ENCODE peak calls at places on chromosomes 2 and 18, in five cellular contexts. One of them, this sample, is unnamed.

GRCh38 chr2:35989040-35989439 is 366.5 kb upstream of the CRIM1 start:
- DNase-seq in HepG2: no peak
- DNase-seq in WTC11: no peak
- DNase-seq in K562: no peak
- DNase-seq in A549: no peak
- DNase-seq in this sample: no peak

GRCh38 chr2:133766164-133766832 is 198.0 kb upstream of the NCKAP5 start:
- DNase-seq in K562: no peak
- DNase-seq in HepG2: no peak
- DNase-seq in A549: no peak
- DNase-seq in WTC11: no peak
- DNase-seq in this sample: no peak

GRCh38 chr2:110667061-110667460 is 10.8 kb downstream of the BUB1 start:
- DNase-seq in HepG2: no peak
- DNase-seq in K562: no peak
- DNase-seq in WTC11: no peak
- DNase-seq in A549: no peak
- DNase-seq in this sample: no peak

GRCh38 chr18:9741821-9742541 is 33.9 kb downstream of the RAB31 start:
- DNase-seq in WTC11: peak
- DNase-seq in K562: no peak
- DNase-seq in A549: peak
- DNase-seq in HepG2: peak
- DNase-seq in this sample: no peak

GRCh38 chr2:16058256-16058655 is 117.9 kb downstream of the MYCN start:
- DNase-seq in K562: no peak
- DNase-seq in A549: no peak
- DNase-seq in WTC11: no peak
- DNase-seq in HepG2: no peak
- DNase-seq in this sample: no peak

GRCh38 chr2:80490964-80491363 is 186.4 kb upstream of the LRRTM1 start:
- DNase-seq in WTC11: no peak
- DNase-seq in A549: no peak
- DNase-seq in HepG2: no peak
- DNase-seq in K562: no peak
- DNase-seq in this sample: no peak

GRCh38 chr2:108924444-108925251 is 64.4 kb downstream of the EDAR start:
- DNase-seq in K562: no peak
- DNase-seq in WTC11: no peak
- DNase-seq in HepG2: no peak
- DNase-seq in A549: no peak
- DNase-seq in this sample: no peak

GRCh38 chr2:236177967-236178909 is 10.1 kb upstream of the GBX2 start:
- DNase-seq in K562: peak
- DNase-seq in HepG2: peak
- DNase-seq in A549: peak
- DNase-seq in WTC11: peak
- DNase-seq in this sample: peak

GRCh38 chr2:60260646-60261296 is 292.7 kb downstream of the BCL11A start:
- DNase-seq in HepG2: no peak
- DNase-seq in K562: no peak
- DNase-seq in A549: peak
- DNase-seq in WTC11: no peak
- DNase-seq in this sample: peak

GRCh38 chr2:195613922-195614321 is 43.1 kb upstream of the SLC39A10 start:
- DNase-seq in WTC11: no peak
- DNase-seq in HepG2: peak
- DNase-seq in A549: peak
- DNase-seq in K562: peak
- DNase-seq in this sample: no peak

GRCh38 chr18:21444465-21445023 is 156.0 kb downstream of the ESCO1 start:
- DNase-seq in HepG2: peak
- DNase-seq in A549: peak
- DNase-seq in K562: peak
- DNase-seq in WTC11: peak
- DNase-seq in this sample: peak

GRCh38 chr2:124296470-124296869 is 271.4 kb downstream of the CNTNAP5 start:
- DNase-seq in A549: no peak
- DNase-seq in HepG2: no peak
- DNase-seq in WTC11: no peak
- DNase-seq in K562: no peak
- DNase-seq in this sample: no peak

GRCh38 chr2:62457555-62457954 is 48.4 kb downstream of the TMEM17 start:
- DNase-seq in WTC11: no peak
- DNase-seq in A549: no peak
- DNase-seq in HepG2: no peak
- DNase-seq in K562: no peak
- DNase-seq in this sample: no peak

GRCh38 chr2:114661926-114662670 is 219.7 kb downstream of the DPP10 start:
- DNase-seq in A549: peak
- DNase-seq in K562: no peak
- DNase-seq in HepG2: no peak
- DNase-seq in WTC11: peak
- DNase-seq in this sample: no peak

GRCh38 chr2:190713476-190713875 is 64.6 kb downstream of the NAB1 start:
- DNase-seq in K562: no peak
- DNase-seq in A549: no peak
- DNase-seq in WTC11: no peak
- DNase-seq in HepG2: no peak
- DNase-seq in this sample: no peak

GRCh38 chr2:151560289-151560688 is 150.6 kb downstream of the RIF1 start:
- DNase-seq in WTC11: no peak
- DNase-seq in K562: no peak
- DNase-seq in HepG2: no peak
- DNase-seq in A549: peak
- DNase-seq in this sample: no peak

GRCh38 chr2:162103443-162104009 is 29.5 kb upstream of the DPP4 start:
- DNase-seq in K562: no peak
- DNase-seq in A549: no peak
- DNase-seq in WTC11: no peak
- DNase-seq in HepG2: no peak
- DNase-seq in this sample: no peak

GRCh38 chr2:158735822-158736580 is 59.1 kb upstream of the DAPL1 start:
- DNase-seq in A549: no peak
- DNase-seq in K562: no peak
- DNase-seq in WTC11: no peak
- DNase-seq in HepG2: peak
- DNase-seq in this sample: no peak

GRCh38 chr2:43174368-43175186 is 51.8 kb downstream of the ZFP36L2 start:
- DNase-seq in WTC11: no peak
- DNase-seq in A549: no peak
- DNase-seq in K562: no peak
- DNase-seq in HepG2: no peak
- DNase-seq in this sample: no peak

GRCh38 chr2:197803033-197803444 is 1.4 kb upstream of the PLCL1 start:
- DNase-seq in HepG2: peak
- DNase-seq in K562: peak
- DNase-seq in WTC11: no peak
- DNase-seq in A549: peak
- DNase-seq in this sample: peak

GRCh38 chr2:221552282-221552681 is 19.8 kb downstream of the EPHA4 start:
- DNase-seq in K562: no peak
- DNase-seq in WTC11: no peak
- DNase-seq in A549: no peak
- DNase-seq in HepG2: no peak
- DNase-seq in this sample: no peak

GRCh38 chr2:173496746-173497145 is 142.1 kb downstream of the CDCA7 start:
- DNase-seq in K562: no peak
- DNase-seq in WTC11: no peak
- DNase-seq in A549: no peak
- DNase-seq in HepG2: no peak
- DNase-seq in this sample: no peak

GRCh38 chr2:46392561-46393351 is 86.6 kb upstream of the TMEM247 start:
- DNase-seq in HepG2: no peak
- DNase-seq in K562: no peak
- DNase-seq in A549: no peak
- DNase-seq in WTC11: no peak
- DNase-seq in this sample: no peak

GRCh38 chr2:43269706-43270105 is 43.3 kb upstream of the ZFP36L2 start:
- DNase-seq in WTC11: no peak
- DNase-seq in K562: no peak
- DNase-seq in HepG2: no peak
- DNase-seq in A549: no peak
- DNase-seq in this sample: no peak

GRCh38 chr2:44118257-44118656 is 50.4 kb upstream of the PPM1B start:
- DNase-seq in K562: peak
- DNase-seq in WTC11: no peak
- DNase-seq in HepG2: no peak
- DNase-seq in A549: no peak
- DNase-seq in this sample: no peak

GRCh38 chr2:232437130-232437620 is 18.8 kb upstream of the ALPI start:
- DNase-seq in WTC11: no peak
- DNase-seq in A549: no peak
- DNase-seq in HepG2: no peak
- DNase-seq in K562: no peak
- DNase-seq in this sample: no peak

GRCh38 chr2:216222650-216223352 is 113.7 kb downstream of the XRCC5 start:
- DNase-seq in A549: peak
- DNase-seq in K562: no peak
- DNase-seq in WTC11: peak
- DNase-seq in HepG2: no peak
- DNase-seq in this sample: no peak
- TF ChIP-seq MAX in A549: no peak
- TF ChIP-seq MAX in K562: no peak
- TF ChIP-seq MAX in WTC11: no peak
- TF ChIP-seq MAX in HepG2: no peak
- TF ChIP-seq MAX in this sample: no peak

DNA sequence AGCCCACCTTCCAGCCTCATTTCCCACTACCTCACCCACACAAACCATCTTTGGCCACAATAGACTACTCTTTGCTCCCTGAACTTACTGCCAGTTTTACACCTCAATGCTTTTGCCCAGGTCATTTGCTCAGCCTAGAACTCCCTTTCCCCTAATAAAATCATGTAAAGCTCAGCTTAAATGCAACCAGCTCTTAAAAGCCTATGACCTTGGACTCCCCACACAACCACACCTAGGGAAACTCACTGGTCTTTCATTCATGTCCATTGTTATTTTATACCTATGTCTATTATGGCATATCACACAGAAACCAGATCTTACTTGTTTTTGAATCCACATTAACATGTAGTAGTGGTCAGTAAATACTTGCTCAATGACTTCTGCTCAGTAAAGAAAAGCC is 14.5 kb upstream of the XDH start:
- DNase-seq in K562: no peak
- DNase-seq in WTC11: no peak
- DNase-seq in HepG2: no peak
- DNase-seq in A549: no peak
- DNase-seq in this sample: no peak
- TF ChIP-seq MAX in K562: no peak
- TF ChIP-seq MAX in WTC11: no peak
- TF ChIP-seq MAX in HepG2: no peak
- TF ChIP-seq MAX in A549: no peak
- TF ChIP-seq MAX in this sample: no peak

GRCh38 chr2:20012282-20013060 is at the start of gene MATN3:
- DNase-seq in A549: peak
- DNase-seq in HepG2: peak
- DNase-seq in WTC11: peak
- DNase-seq in K562: peak
- DNase-seq in this sample: no peak

GRCh38 chr2:20015482-20016083 is 3.1 kb upstream of the MATN3 start:
- DNase-seq in HepG2: peak
- DNase-seq in WTC11: no peak
- DNase-seq in A549: peak
- DNase-seq in K562: peak
- DNase-seq in this sample: peak

GRCh38 chr2:20012032-20012281 is 511 bp downstream of the MATN3 start:
- DNase-seq in WTC11: no peak
- DNase-seq in K562: no peak
- DNase-seq in HepG2: no peak
- DNase-seq in A549: no peak
- DNase-seq in this sample: no peak

GRCh38 chr2:20011276-20012031 is 1.0 kb downstream of the MATN3 start:
- DNase-seq in K562: no peak
- DNase-seq in HepG2: no peak
- DNase-seq in A549: no peak
- DNase-seq in WTC11: no peak
- DNase-seq in this sample: no peak

GRCh38 chr2:20013061-20013721 is 723 bp upstream of the MATN3 start:
- DNase-seq in K562: no peak
- DNase-seq in A549: no peak
- DNase-seq in HepG2: peak
- DNase-seq in WTC11: no peak
- DNase-seq in this sample: no peak
- TF ChIP-seq MAX in K562: no peak
- TF ChIP-seq MAX in A549: no peak
- TF ChIP-seq MAX in HepG2: no peak
- TF ChIP-seq MAX in WTC11: no peak
- TF ChIP-seq MAX in this sample: no peak

GRCh38 chr2:181140414-181140813 is 160.0 kb downstream of the UBE2E3 start:
- DNase-seq in K562: no peak
- DNase-seq in WTC11: no peak
- DNase-seq in HepG2: no peak
- DNase-seq in A549: no peak
- DNase-seq in this sample: no peak
- TF ChIP-seq MAX in K562: no peak
- TF ChIP-seq MAX in WTC11: no peak
- TF ChIP-seq MAX in HepG2: no peak
- TF ChIP-seq MAX in A549: no peak
- TF ChIP-seq MAX in this sample: no peak

GRCh38 chr2:65043001-65043400 is 13.2 kb upstream of the CEP68 start:
- DNase-seq in HepG2: no peak
- DNase-seq in K562: no peak
- DNase-seq in A549: no peak
- DNase-seq in WTC11: no peak
- DNase-seq in this sample: no peak

GRCh38 chr2:65044097-65044735 is 12.0 kb upstream of the CEP68 start:
- DNase-seq in A549: no peak
- DNase-seq in K562: no peak
- DNase-seq in HepG2: no peak
- DNase-seq in WTC11: no peak
- DNase-seq in this sample: no peak

GRCh38 chr2:65046633-65047407 is 9.4 kb upstream of the CEP68 start:
- DNase-seq in K562: no peak
- DNase-seq in WTC11: no peak
- DNase-seq in A549: no peak
- DNase-seq in HepG2: no peak
- DNase-seq in this sample: no peak

GRCh38 chr2:65049010-65049639 is 7.1 kb upstream of the CEP68 start:
- DNase-seq in A549: no peak
- DNase-seq in HepG2: no peak
- DNase-seq in K562: no peak
- DNase-seq in WTC11: peak
- DNase-seq in this sample: no peak

GRCh38 chr2:65045651-65046050 is 10.6 kb upstream of the CEP68 start:
- DNase-seq in K562: no peak
- DNase-seq in HepG2: no peak
- DNase-seq in WTC11: peak
- DNase-seq in A549: no peak
- DNase-seq in this sample: no peak
- TF ChIP-seq MAX in K562: peak
- TF ChIP-seq MAX in HepG2: no peak
- TF ChIP-seq MAX in WTC11: no peak
- TF ChIP-seq MAX in A549: no peak
- TF ChIP-seq MAX in this sample: no peak

This sample was measured in HCT116.